ENCODE peak calls at places on chromosomes 12 and 14, in eight cellular contexts. Y is stomach, W is mesothelial cell of epicardium, D is fibroblast of lung, Q is B cell, U is astrocyte of the cerebellum, S is MCF 10A, B is neural progenitor cell. P is an unnamed sample.
A peak's percentile ranks its signal among the peaks of the same experiment; 100 is the strongest.

GRCh38 chr14:58977366-58977765 is 211.1 kb upstream of the DAAM1 start:
- DNase-seq in W (no peak), U (no peak), Q (no peak), B (no peak), D (peak; percentile 19), Y (no peak), S (peak; percentile 14), P (no peak)

GRCh38 chr12:85016423-85016822 is 19.7 kb downstream of the TSPAN19 start:
- DNase-seq in B (no peak), Q (no peak), S (peak; percentile 95), Y (no peak), D (peak; percentile 97), U (peak; percentile 68), W (no peak), P (no peak)

GRCh38 chr12:25041006-25041741 is 92.3 kb upstream of the BCAT1 start:
- DNase-seq in Y (no peak), D (no peak), Q (no peak), W (no peak), S (no peak), U (no peak), B (no peak), P (no peak)

GRCh38 chr14:78157855-78158436 is 12.2 kb upstream of the NRXN3 start:
- DNase-seq in Q (no peak), W (peak; percentile 65), S (peak; percentile 49), D (no peak), U (peak; percentile 22), B (peak; percentile 71), Y (peak; percentile 28), P (no peak)

GRCh38 chr12:49190317-49190716 is 1.4 kb upstream of the TUBA1A start:
- DNase-seq in B (peak; percentile 68), S (no peak), U (no peak), D (no peak), Y (no peak), Q (no peak), W (no peak), P (no peak)

GRCh38 chr14:90837355-90837754 is 21.1 kb upstream of the TTC7B start:
- DNase-seq in Y (no peak), B (no peak), W (no peak), D (no peak), S (no peak), Q (no peak), U (no peak), P (no peak)

GRCh38 chr14:73763396-73763795 is 49.2 kb upstream of the PNMA1 start:
- DNase-seq in D (no peak), W (no peak), S (no peak), B (no peak), Q (no peak), Y (no peak), U (no peak), P (no peak)

GRCh38 chr14:22567437-22567836 is 21.6 kb downstream of the DAD1 start:
- DNase-seq in Y (no peak), Q (no peak), D (no peak), W (no peak), S (no peak), U (no peak), B (no peak), P (no peak)

GRCh38 chr14:90722590-90722989 is 93.6 kb downstream of the TTC7B start:
- DNase-seq in W (no peak), Y (no peak), D (no peak), U (no peak), B (no peak), S (no peak), Q (peak; percentile 13), P (no peak)

GRCh38 chr12:42448841-42449240 is 122.9 kb downstream of the PPHLN1 start:
- DNase-seq in S (no peak), U (no peak), Q (no peak), Y (no peak), B (no peak), W (no peak), D (no peak), P (no peak)

GRCh38 chr14:76305474-76305826 is 70.5 kb upstream of the ESRRB start:
- DNase-seq in Q (no peak), B (no peak), U (no peak), D (no peak), Y (peak; percentile 47), S (no peak), W (no peak), P (no peak)
- TF ChIP-seq CTCF in Q (no peak), B (no peak), U (no peak), D (no peak), Y (no peak), S (no peak), W (no peak), P (no peak)

GRCh38 chr12:51218607-51219161 is 822 bp upstream of the POU6F1 start:
- DNase-seq in Y (peak; percentile 65), S (no peak), Q (no peak), B (peak; percentile 21), U (no peak), D (no peak), W (no peak), P (no peak)
- TF ChIP-seq CTCF in Y (no peak), S (no peak), Q (no peak), B (no peak), U (no peak), D (no peak), W (no peak), P (no peak)

GRCh38 chr12:2609020-2609419 is 185.8 kb upstream of the FKBP4 start:
- DNase-seq in D (no peak), S (no peak), U (no peak), Q (no peak), W (no peak), Y (no peak), B (no peak), P (no peak)
- TF ChIP-seq CTCF in D (no peak), S (no peak), U (no peak), Q (no peak), W (no peak), Y (no peak), B (no peak), P (no peak)

GRCh38 chr12:12333407-12333831 is 16.6 kb downstream of the MANSC1 start:
- DNase-seq in W (no peak), B (no peak), U (peak; percentile 64), D (peak; percentile 81), Y (peak; percentile 61), S (no peak), Q (no peak), P (no peak)

GRCh38 chr12:12336511-12336910 is 13.5 kb downstream of the MANSC1 start:
- DNase-seq in U (no peak), Y (no peak), Q (no peak), W (no peak), S (no peak), B (no peak), D (no peak), P (no peak)

GRCh38 chr12:12336049-12336411 is 14.0 kb downstream of the MANSC1 start:
- DNase-seq in U (no peak), Q (no peak), W (no peak), S (peak; percentile 78), B (no peak), D (no peak), Y (peak; percentile 42), P (peak; percentile 55)

GRCh38 chr12:12333980-12334709 is 15.9 kb downstream of the MANSC1 start:
- DNase-seq in U (no peak), S (peak; percentile 68), Y (peak; percentile 65), W (no peak), B (peak; percentile 73), Q (peak; percentile 73), D (peak; percentile 47), P (peak; percentile 80)

DNA sequence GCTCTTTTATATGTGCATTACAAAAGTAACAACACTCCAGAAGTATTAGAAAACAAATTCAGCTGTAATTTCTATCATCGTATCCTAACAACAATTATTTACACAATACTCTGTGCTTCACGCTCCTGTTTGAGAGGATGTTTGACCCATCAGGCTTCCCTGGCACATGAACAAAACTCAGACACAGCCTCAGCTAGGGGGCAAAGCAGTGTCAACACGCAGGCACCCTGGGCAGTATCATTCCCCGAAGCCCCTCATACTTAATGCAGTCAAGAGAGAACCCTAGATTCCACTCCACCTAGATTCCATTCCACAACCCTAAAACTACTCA is 15.4 kb downstream of the MANSC1 start:
- DNase-seq in U (no peak), Q (no peak), D (no peak), B (no peak), W (no peak), Y (peak; percentile 10), S (no peak), P (no peak)
- TF ChIP-seq CTCF in U (no peak), Q (peak; percentile 67), D (no peak), B (peak; percentile 0), W (peak; percentile 14), Y (no peak), S (no peak), P (no peak)

GRCh38 chr12:46299846-46300245 is 31.0 kb upstream of the SLC38A1 start:
- DNase-seq in W (no peak), B (no peak), U (no peak), Q (no peak), S (no peak), Y (no peak), D (no peak), P (no peak)

GRCh38 chr12:46304080-46304479 is 35.2 kb upstream of the SLC38A1 start:
- DNase-seq in S (no peak), W (no peak), Y (no peak), D (peak; percentile 34), Q (no peak), B (no peak), U (no peak), P (no peak)

GRCh38 chr12:46300906-46301305 is 32.1 kb upstream of the SLC38A1 start:
- DNase-seq in D (peak; percentile 13), U (no peak), S (no peak), Q (no peak), Y (no peak), B (no peak), W (no peak), P (no peak)

GRCh38 chr12:46303039-46303666 is 34.3 kb upstream of the SLC38A1 start:
- DNase-seq in Y (peak; percentile 45), Q (peak; percentile 14), S (peak; percentile 49), D (peak; percentile 57), B (no peak), U (peak; percentile 9), W (no peak), P (peak; percentile 47)
- TF ChIP-seq CTCF in Y (peak; percentile 59), Q (peak; percentile 72), S (peak; percentile 32), D (peak; percentile 41), B (peak; percentile 53), U (peak; percentile 53), W (peak; percentile 40), P (peak; percentile 24)

DNA sequence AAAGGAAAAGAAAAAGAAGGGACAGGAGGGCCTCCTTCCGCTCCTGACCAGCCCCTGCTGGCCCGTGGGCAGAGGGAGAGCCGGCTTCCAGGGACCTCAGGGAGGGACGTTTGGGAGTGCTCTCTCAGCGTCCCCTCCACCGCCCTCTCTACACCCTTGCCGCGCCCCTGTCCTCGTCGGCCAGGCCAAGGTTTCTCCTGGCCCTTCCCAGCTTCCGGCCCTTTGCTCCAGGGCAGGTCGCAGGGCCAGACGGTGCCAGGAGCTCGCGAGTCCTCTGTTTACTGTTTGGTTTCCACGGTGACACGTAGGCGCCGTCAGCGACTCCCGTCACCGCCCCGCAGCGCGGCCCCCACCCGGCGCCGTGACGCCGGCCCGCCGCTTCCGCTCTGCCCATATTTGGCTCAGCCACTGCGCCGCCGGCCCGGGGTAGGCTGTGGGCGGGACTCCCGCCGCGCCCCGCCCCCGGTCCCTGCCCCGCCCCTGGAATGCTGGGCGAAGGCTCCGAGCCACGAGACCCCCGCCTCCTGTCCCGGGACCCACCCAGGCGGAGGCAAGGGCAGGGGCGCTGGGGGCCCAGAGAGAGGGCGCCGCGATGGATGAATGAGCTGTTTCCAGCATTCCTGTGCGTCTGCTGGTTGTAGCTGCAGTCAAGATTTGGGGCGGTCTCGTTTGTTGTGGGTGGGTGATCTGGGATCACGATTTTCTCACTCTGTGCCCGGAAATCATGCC is 15.5 kb downstream of the FOS start:
- DNase-seq in D (peak; percentile 96), S (peak; percentile 96), Y (peak; percentile 96), Q (peak; percentile 96), U (peak; percentile 91), B (peak; percentile 98), W (peak; percentile 94), P (peak; percentile 99)
- TF ChIP-seq CTCF in D (no peak), S (no peak), Y (peak; percentile 13), Q (no peak), U (no peak), B (no peak), W (no peak), P (no peak)

P was measured in GM10248.